ENCODE peak calls at places on chromosomes 7 and 10, in five cellular contexts. B, Z, K, R and L are unnamed samples.

GRCh38 chr10:97120370-97120769 is 65.4 kb downstream of the SLIT1 start:
- DNase-seq in B (no peak), Z (no peak), K (no peak), R (no peak), L (no peak)

GRCh38 chr10:112911196-112911595 is 38.9 kb upstream of the TCF7L2 start:
- DNase-seq in B (no peak), Z (no peak), K (no peak), R (no peak), L (no peak)

GRCh38 chr7:33757050-33757449 is 148.3 kb upstream of the BMPER start:
- DNase-seq in B (peak; percentile 24), Z (peak; percentile 60), K (no peak), R (no peak), L (peak; percentile 94)

GRCh38 chr10:1504286-1504685 is 233.0 kb downstream of the ADARB2 start:
- DNase-seq in B (no peak), Z (no peak), K (no peak), R (no peak), L (no peak)

GRCh38 chr10:47279276-47279675 is 20.7 kb upstream of the GDF10 start:
- DNase-seq in B (no peak), Z (no peak), K (no peak), R (no peak), L (no peak)

GRCh38 chr10:84698989-84699388 is 370.6 kb downstream of the CCSER2 start:
- DNase-seq in B (no peak), Z (no peak), K (no peak), R (no peak), L (no peak)

GRCh38 chr7:65892832-65893231 is 20.0 kb downstream of the VKORC1L1 start:
- DNase-seq in B (peak; percentile 88), Z (no peak), K (no peak), R (no peak), L (peak; percentile 33)

GRCh38 chr10:34506773-34507172 is 308.3 kb downstream of the PARD3 start:
- DNase-seq in B (no peak), Z (no peak), K (no peak), R (no peak), L (no peak)

GRCh38 chr10:72720814-72721665 is 29.1 kb downstream of the MCU start:
- DNase-seq in B (no peak), Z (no peak), K (no peak), R (no peak), L (no peak)

GRCh38 chr10:110226926-110227641 is 19.7 kb downstream of the MXI1 start:
- DNase-seq in B (peak; percentile 36), Z (peak; percentile 27), K (no peak), R (no peak), L (no peak)

GRCh38 chr10:77943086-77943901 is 16.7 kb upstream of the DLG5 start:
- DNase-seq in B (peak; percentile 81), Z (peak; percentile 73), K (no peak), R (peak; percentile 51), L (peak; percentile 84)

GRCh38 chr7:46716926-46717325 is 795.9 kb upstream of the IGFBP3 start:
- DNase-seq in B (no peak), Z (no peak), K (no peak), R (no peak), L (no peak)

GRCh38 chr10:4033341-4033896 is 248.4 kb upstream of the KLF6 start:
- DNase-seq in B (peak; percentile 41), Z (peak; percentile 29), K (no peak), R (no peak), L (no peak)

GRCh38 chr10:36114141-36114540 is 472.0 kb upstream of the FZD8 start:
- DNase-seq in B (no peak), Z (no peak), K (no peak), R (no peak), L (no peak)

GRCh38 chr7:139118234-139118802 is 8.8 kb upstream of the ZC3HAV1 start:
- DNase-seq in B (peak; percentile 54), Z (peak; percentile 41), K (no peak), R (no peak), L (peak; percentile 20)

GRCh38 chr10:12041766-12042408 is 722 bp downstream of the UPF2 start:
- DNase-seq in B (peak; percentile 37), Z (peak; percentile 31), K (no peak), R (no peak), L (peak; percentile 15)

GRCh38 chr10:52571018-52571417 is 201.6 kb downstream of the MBL2 start:
- DNase-seq in B (peak; percentile 21), Z (no peak), K (no peak), R (no peak), L (peak; percentile 48)

GRCh38 chr10:71666607-71667373 is 52.8 kb downstream of the C10orf105 start:
- DNase-seq in B (no peak), Z (no peak), K (no peak), R (no peak), L (no peak)

GRCh38 chr10:23869548-23869947 is 339.4 kb upstream of the KIAA1217 start:
- DNase-seq in B (no peak), Z (no peak), K (no peak), R (no peak), L (no peak)

GRCh38 chr10:50621981-50622496 is 1.7 kb downstream of the SGMS1 start:
- DNase-seq in B (peak; percentile 96), Z (peak; percentile 94), K (peak; percentile 91), R (peak; percentile 72), L (peak; percentile 96)

GRCh38 chr7:92773808-92774207 is 62.6 kb downstream of the CDK6 start:
- DNase-seq in B (no peak), Z (no peak), K (no peak), R (no peak), L (no peak)

GRCh38 chr7:108598153-108598552 is 28.5 kb downstream of the DNAJB9 start:
- DNase-seq in B (no peak), Z (no peak), K (no peak), R (no peak), L (no peak)

GRCh38 chr10:30459283-30459682 is 25.3 kb downstream of the MAP3K8 start:
- DNase-seq in B (no peak), Z (peak; percentile 62), K (no peak), R (no peak), L (no peak)

GRCh38 chr10:124092270-124093075 is 925 bp downstream of the CHST15 start:
- DNase-seq in B (peak; percentile 46), Z (peak; percentile 41), K (no peak), R (no peak), L (no peak)

GRCh38 chr7:111029574-111030357 is 61.2 kb upstream of the LRRN3 start:
- DNase-seq in B (peak; percentile 7), Z (peak; percentile 54), K (no peak), R (no peak), L (peak; percentile 49)

GRCh38 chr7:151790826-151791379 is 86.0 kb downstream of the PRKAG2 start:
- DNase-seq in B (no peak), Z (no peak), K (no peak), R (no peak), L (no peak)

GRCh38 chr10:70272925-70273316 is 10.9 kb downstream of the NPFFR1 start:
- DNase-seq in B (peak; percentile 44), Z (no peak), K (no peak), R (no peak), L (peak; percentile 15)

GRCh38 chr7:114944742-114945625 is 23.1 kb downstream of the MDFIC start:
- DNase-seq in B (peak; percentile 87), Z (peak; percentile 91), K (peak; percentile 73), R (peak; percentile 57), L (peak; percentile 95)

GRCh38 chr10:125774144-125774543 is 1.5 kb downstream of the MMP21 start:
- DNase-seq in B (no peak), Z (no peak), K (no peak), R (no peak), L (no peak)

GRCh38 chr7:131284702-131285419 is 42.8 kb upstream of the MKLN1 start:
- DNase-seq in B (no peak), Z (peak; percentile 48), K (no peak), R (no peak), L (no peak)

GRCh38 chr7:50856821-50857220 is 74.1 kb upstream of the GRB10 start:
- DNase-seq in B (no peak), Z (no peak), K (no peak), R (no peak), L (peak; percentile 31)

GRCh38 chr7:81299272-81299671 is 380.4 kb upstream of the SEMA3C start:
- DNase-seq in B (peak; percentile 99), Z (peak; percentile 96), K (peak; percentile 78), R (peak; percentile 93), L (peak; percentile 96)
- H3K4me3 ChIP-seq in B (no peak overlapping the region), Z (no peak overlapping the region), K (no peak overlapping the region), R (no peak overlapping the region), L (no peak overlapping the region)

DNA sequence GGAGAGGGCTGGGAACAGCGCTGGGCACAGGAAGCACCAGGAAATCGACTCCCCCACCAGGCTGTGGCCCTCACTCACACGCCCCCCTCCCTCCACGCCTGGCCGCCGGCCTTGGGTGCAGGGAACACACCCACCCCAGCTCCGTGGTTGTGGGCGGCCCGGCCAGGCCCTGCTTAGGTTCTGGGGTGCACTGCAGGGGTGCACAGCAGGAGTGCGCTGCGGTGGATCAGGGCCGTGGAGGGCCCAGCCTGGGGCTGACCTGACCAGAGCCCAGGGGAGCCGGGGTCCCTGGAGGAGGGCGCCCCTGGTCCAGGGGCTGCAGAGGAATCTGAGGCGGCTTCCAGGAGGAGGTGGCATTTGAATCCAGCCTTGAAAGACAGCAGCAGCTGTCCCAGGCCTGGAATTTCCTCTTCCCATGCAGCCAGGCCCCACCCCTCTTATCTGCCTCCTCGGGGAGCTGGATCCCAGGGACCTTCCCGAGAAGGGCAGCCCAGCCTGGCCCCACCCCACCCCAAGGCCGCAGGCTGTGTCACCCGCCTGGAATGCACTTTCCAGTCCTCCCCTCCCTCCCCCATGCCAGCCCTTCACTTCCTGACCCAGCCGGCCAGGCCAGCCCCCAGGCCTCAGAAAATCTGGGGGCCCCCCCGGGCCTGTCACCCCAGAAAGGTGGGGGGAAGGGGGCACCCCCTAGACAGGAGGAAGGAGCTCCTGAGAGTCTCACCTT is 18.4 kb upstream of the PDGFA start:
- DNase-seq in B (peak; percentile 93), Z (peak; percentile 75), K (peak; percentile 63), R (peak; percentile 46), L (peak; percentile 95)
- TF ChIP-seq CTCF in B (no peak), Z (no peak), K (no peak), R (no peak), L (no peak)

GRCh38 chr10:32412499-32412853 is 33.5 kb upstream of the CCDC7 start:
- DNase-seq in B (peak; percentile 19), Z (peak; percentile 44), K (no peak), R (no peak), L (no peak)
- H3K4me3 ChIP-seq in B (no peak overlapping the region), Z (no peak overlapping the region), K (no peak overlapping the region), R (no peak overlapping the region), L (no peak overlapping the region)

GRCh38 chr7:133051719-133052118 is 30.2 kb downstream of the CHCHD3 start:
- DNase-seq in B (no peak), Z (no peak), K (no peak), R (no peak), L (no peak)

GRCh38 chr7:133052826-133053225 is 29.1 kb downstream of the CHCHD3 start:
- DNase-seq in B (no peak), Z (no peak), K (no peak), R (no peak), L (peak; percentile 48)

GRCh38 chr7:133052357-133052756 is 29.5 kb downstream of the CHCHD3 start:
- DNase-seq in B (no peak), Z (no peak), K (no peak), R (no peak), L (peak; percentile 48)

GRCh38 chr7:133050200-133050995 is 31.5 kb downstream of the CHCHD3 start:
- DNase-seq in B (peak; percentile 23), Z (no peak), K (no peak), R (no peak), L (no peak)

DNA sequence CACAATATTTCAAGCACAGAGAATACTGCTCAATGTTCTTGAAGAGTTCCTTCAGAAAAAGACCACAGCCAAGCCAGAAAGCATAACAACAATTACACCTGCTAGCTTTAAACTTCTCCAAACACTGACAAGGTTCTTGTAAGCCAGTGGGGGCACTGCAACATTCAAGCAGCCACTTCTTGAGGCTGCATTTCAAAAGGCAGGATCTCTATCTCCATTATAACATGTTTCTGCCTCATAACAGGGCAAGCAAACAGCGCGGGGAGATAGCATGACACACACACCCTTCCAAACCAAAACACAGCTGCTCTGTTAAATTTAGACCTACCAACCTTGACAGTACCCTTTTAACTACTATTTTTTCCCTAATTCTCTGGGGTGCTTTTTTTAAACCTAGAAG is 30.8 kb downstream of the CHCHD3 start:
- DNase-seq in B (peak; percentile 57), Z (peak; percentile 27), K (peak; percentile 42), R (no peak), L (peak; percentile 24)
- TF ChIP-seq CTCF in B (peak; percentile 37), Z (peak; percentile 43), K (peak; percentile 55), R (no peak), L (peak; percentile 31)